ENCODE peak calls at places on chromosomes 5 and 9, in four cellular contexts. E is tibial artery, Y is PC-3, U is esophagus squamous epithelium. L is an unnamed sample.

GRCh38 chr9:119333507-119334229 is 35.6 kb downstream of the BRINP1 start:
- DNase-seq in Y (no peak), E (no peak), U (no peak), L (no peak)

GRCh38 chr9:110880123-110880522 is 158.1 kb downstream of the LPAR1 start:
- DNase-seq in E (no peak), U (no peak), Y (no peak), L (no peak)

GRCh38 chr9:115109486-115109885 is 8.5 kb downstream of the TNC start:
- DNase-seq in Y (peak), E (no peak), U (no peak), L (no peak)

GRCh38 chr5:154077692-154078091 is 38.9 kb downstream of the MFAP3 start:
- DNase-seq in Y (peak), U (no peak), E (no peak), L (no peak)

GRCh38 chr5:169716287-169716686 is 79.2 kb downstream of the DOCK2 start:
- DNase-seq in E (no peak), U (no peak), Y (peak), L (no peak)

GRCh38 chr5:166648736-166649135 is 1642.7 kb upstream of the WWC1 start:
- DNase-seq in U (no peak), E (no peak), Y (no peak), L (no peak)

GRCh38 chr9:129262261-129262660 is 84.2 kb upstream of the IER5L start:
- DNase-seq in E (no peak), U (no peak), Y (no peak), L (no peak)

GRCh38 chr5:169161022-169161680 is 139.8 kb downstream of the SLIT3 start:
- DNase-seq in Y (peak), E (peak), U (no peak), L (no peak)

GRCh38 chr5:60346391-60346790 is 353.6 kb downstream of the DEPDC1B start:
- DNase-seq in E (no peak), U (no peak), Y (no peak), L (no peak)

GRCh38 chr9:126217797-126218196 is 108.8 kb upstream of the MVB12B start:
- DNase-seq in E (no peak), Y (no peak), U (no peak), L (peak)

GRCh38 chr5:33793836-33794549 is 97.8 kb downstream of the ADAMTS12 start:
- DNase-seq in Y (no peak), U (no peak), E (no peak), L (no peak)

GRCh38 chr9:82106536-82106935 is 118.0 kb downstream of the SPATA31D1 start:
- DNase-seq in E (no peak), Y (no peak), U (no peak), L (no peak)

GRCh38 chr9:137049544-137050449 is 3.8 kb upstream of the NPDC1 start:
- DNase-seq in Y (peak), U (no peak), E (no peak), L (no peak)

GRCh38 chr9:93235278-93235960 is 51.5 kb downstream of the WNK2 start:
- DNase-seq in E (no peak), Y (no peak), U (no peak), L (no peak)

GRCh38 chr5:141636106-141636412 is 590 bp downstream of the HDAC3 start:
- DNase-seq in U (no peak), Y (no peak), E (no peak), L (no peak)

GRCh38 chr5:107670927-107671741 is at the start of gene EFNA5:
- DNase-seq in U (no peak), E (peak), Y (peak), L (no peak)

GRCh38 chr5:141507387-141508091 is 18.7 kb downstream of the PCDHGC5 start:
- DNase-seq in E (peak), Y (no peak), U (no peak), L (peak)

GRCh38 chr9:4828776-4829175 is 36.0 kb downstream of the RCL1 start:
- DNase-seq in Y (peak), E (no peak), U (no peak), L (no peak)

GRCh38 chr5:55850839-55851674 is at the start of gene IL31RA:
- DNase-seq in Y (peak), U (no peak), E (no peak), L (no peak)

GRCh38 chr9:114016629-114017423 is 61.3 kb downstream of the AMBP start:
- DNase-seq in U (no peak), Y (no peak), E (no peak), L (peak)

GRCh38 chr5:96017951-96018350 is 56.3 kb upstream of the ELL2 start:
- DNase-seq in Y (peak), U (no peak), E (no peak), L (no peak)

GRCh38 chr5:149419532-149420485 is 40.7 kb upstream of the IL17B start:
- DNase-seq in E (no peak), U (no peak), Y (no peak), L (no peak)

GRCh38 chr5:175752826-175753535 is 95.1 kb downstream of the HRH2 start:
- DNase-seq in E (no peak), Y (no peak), U (no peak), L (no peak)

GRCh38 chr9:96450613-96451544 is 910 bp downstream of the HABP4 start:
- DNase-seq in Y (peak), U (no peak), E (peak), L (no peak)

GRCh38 chr9:137402752-137403151 is 20.2 kb downstream of the EXD3 start:
- DNase-seq in E (no peak), U (no peak), Y (no peak), L (no peak)

GRCh38 chr5:43615445-43616184 is 12.6 kb downstream of the NNT start:
- DNase-seq in E (no peak), U (no peak), Y (no peak), L (no peak)

GRCh38 chr5:86880785-86881492 is 263.2 kb downstream of the COX7C start:
- DNase-seq in Y (peak), U (no peak), E (no peak), L (no peak)

GRCh38 chr9:112015149-112015548 is 118.5 kb downstream of the UGCG start:
- DNase-seq in Y (no peak), U (no peak), E (no peak), L (no peak)

GRCh38 chr9:95494416-95495371 is 22.1 kb downstream of the PTCH1 start:
- DNase-seq in U (no peak), E (no peak), Y (peak), L (no peak)

GRCh38 chr9:109640232-109641078 is 139.5 kb upstream of the PALM2AKAP2 start:
- DNase-seq in U (no peak), Y (peak), E (peak), L (no peak)

GRCh38 chr9:92983984-92984589 is 36.8 kb downstream of the FGD3 start:
- DNase-seq in U (no peak), Y (peak), E (no peak), L (no peak)

GRCh38 chr9:4284925-4285324 is 14.9 kb downstream of the GLIS3 start:
- DNase-seq in E (no peak), Y (no peak), U (no peak), L (no peak)

GRCh38 chr5:175248416-175248905 is 195.5 kb downstream of the DRD1 start:
- DNase-seq in Y (no peak), E (no peak), U (no peak), L (no peak)

GRCh38 chr5:119319890-119320289 is 35.9 kb upstream of the TNFAIP8 start:
- DNase-seq in Y (no peak), U (no peak), E (no peak), L (no peak)
- H3K27ac ChIP-seq in Y (no peak), U (no peak), E (no peak), L (no peak)

DNA sequence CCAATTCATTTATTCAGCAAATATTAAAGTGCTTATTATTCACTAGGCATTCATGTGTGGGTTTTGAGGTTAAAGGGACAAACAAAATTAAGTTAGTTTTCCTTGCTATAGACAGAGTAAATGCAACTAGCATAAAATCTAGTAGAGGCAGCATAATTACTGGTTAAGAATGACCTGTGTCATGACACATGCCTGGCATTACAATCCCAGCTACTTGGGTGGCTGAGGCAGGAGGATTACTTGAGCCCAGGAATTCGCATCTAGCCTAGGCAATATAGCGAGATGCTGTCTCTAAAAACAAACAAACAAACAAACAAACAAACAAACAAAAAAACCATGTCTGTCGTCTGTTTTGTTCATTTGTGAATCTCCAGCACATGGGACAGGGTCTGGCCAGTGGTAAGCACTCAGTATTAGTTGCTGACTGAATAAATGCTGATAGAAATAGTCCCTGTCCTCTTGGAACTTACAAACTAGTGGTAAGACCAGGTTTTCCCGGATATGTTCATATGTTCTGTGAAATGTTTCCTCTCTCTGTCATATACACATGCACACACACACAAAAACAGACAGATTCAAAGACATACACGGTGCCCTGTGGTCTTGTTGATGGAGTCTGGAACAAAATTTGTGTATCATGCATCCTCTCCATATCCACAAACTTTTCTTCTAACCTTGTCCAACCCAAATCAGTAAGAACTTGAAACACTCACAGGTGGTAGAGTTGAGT is 41.8 kb upstream of the TNFAIP8 start:
- DNase-seq in U (no peak), Y (no peak), E (no peak), L (no peak)
- H3K4me3 ChIP-seq in U (no peak), Y (no peak), E (no peak), L (no peak)

GRCh38 chr9:72509053-72509452 is 12.4 kb upstream of the TMC1 start:
- DNase-seq in Y (peak), E (no peak), U (no peak), L (no peak)
- H3K27ac ChIP-seq in Y (peak), E (no peak), U (no peak), L (peak)

DNA sequence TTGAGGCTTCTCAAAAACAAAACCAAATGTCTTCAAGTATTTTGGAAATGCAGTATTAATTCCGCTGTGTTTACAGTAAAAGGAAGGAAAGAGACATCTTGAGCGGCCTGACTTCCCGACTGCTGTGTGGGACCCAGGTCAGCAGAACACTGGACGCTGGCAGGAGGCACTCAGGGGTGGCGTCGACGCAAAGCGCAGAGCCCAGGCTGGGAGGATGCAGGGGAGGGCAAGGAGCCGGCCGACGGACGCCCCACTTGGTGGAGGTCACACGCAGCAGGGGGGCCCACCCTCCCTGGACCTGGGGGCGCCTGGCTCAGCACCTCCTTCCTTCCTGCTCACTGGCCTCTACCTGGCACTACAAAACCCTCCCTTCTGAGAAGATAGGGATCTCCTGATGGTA is 19.7 kb downstream of the SLC12A7 start:
- DNase-seq in Y (no peak), U (no peak), E (no peak), L (no peak)
- H3K4me3 ChIP-seq in Y (no peak), U (no peak), E (no peak), L (no peak)

GRCh38 chr5:173293817-173294672 is 34.2 kb downstream of the STC2 start:
- DNase-seq in U (peak), E (peak), Y (peak), L (no peak)
- H3K27ac ChIP-seq in U (no peak), E (no peak), Y (no peak), L (no peak)

GRCh38 chr9:86405926-86406325 is 51.7 kb upstream of the TUT7 start:
- DNase-seq in Y (peak), U (no peak), E (no peak), L (no peak)

GRCh38 chr9:86405086-86405491 is 50.9 kb upstream of the TUT7 start:
- DNase-seq in Y (no peak), U (no peak), E (no peak), L (no peak)

GRCh38 chr9:86407022-86407421 is 52.8 kb upstream of the TUT7 start:
- DNase-seq in Y (peak), E (no peak), U (no peak), L (no peak)

GRCh38 chr9:86408121-86408520 is 53.9 kb upstream of the TUT7 start:
- DNase-seq in U (no peak), Y (no peak), E (no peak), L (no peak)

DNA sequence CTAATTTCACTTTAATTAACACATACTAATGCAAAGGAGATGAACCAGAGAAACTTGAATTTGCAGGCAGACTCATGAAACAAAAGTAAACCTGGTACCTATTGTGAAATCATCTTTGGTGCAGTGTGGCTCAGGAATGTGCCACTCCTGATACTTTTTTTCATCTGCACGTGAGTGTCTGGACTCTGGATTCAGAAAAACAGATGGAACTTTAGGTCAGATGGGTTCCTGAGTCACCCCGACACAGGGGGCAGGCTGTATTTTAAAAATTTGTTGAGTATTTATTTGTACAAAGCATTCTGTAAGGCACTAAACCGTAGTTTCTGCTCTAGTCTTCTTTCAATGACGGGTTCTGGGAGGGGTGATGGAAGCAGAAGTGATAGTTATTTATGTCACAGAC is 52.2 kb upstream of the TUT7 start:
- DNase-seq in E (no peak), U (no peak), Y (peak), L (no peak)
- H3K4me3 ChIP-seq in E (no peak), U (peak), Y (no peak), L (no peak)

GRCh38 chr5:90562331-90562730 is 3.7 kb downstream of the ADGRV1 start:
- DNase-seq in U (no peak), Y (no peak), E (no peak), L (no peak)
- H3K27ac ChIP-seq in U (no peak), Y (peak), E (no peak), L (no peak)